ENCODE peak calls at places on chromosome 1, in four cellular contexts. R is H7, P is neuronal stem cell, I is GM03348. B is an unnamed sample.

GRCh38 chr1:226890331-226891108 is 20.1 kb downstream of the PSEN2 start:
- DNase-seq in P (no peak), R (no peak), I (no peak), B (no peak)

GRCh38 chr1:147241955-147242448 is 482 bp upstream of the CHD1L start:
- DNase-seq in I (no peak), R (no peak), P (no peak), B (no peak)

GRCh38 chr1:25875856-25876692 is 566 bp upstream of the PAQR7 start:
- DNase-seq in P (no peak), I (no peak), R (peak; percentile 92), B (peak; percentile 74)

GRCh38 chr1:40736085-40736531 is 44.6 kb downstream of the NFYC start:
- DNase-seq in P (no peak), I (peak; percentile 28), R (peak; percentile 37), B (peak; percentile 57)

GRCh38 chr1:15116966-15117365 is 36.6 kb upstream of the TMEM51 start:
- DNase-seq in R (no peak), P (no peak), I (no peak), B (no peak)

GRCh38 chr1:67459068-67459467 is 28.9 kb upstream of the SERBP1 start:
- DNase-seq in I (no peak), P (no peak), R (peak; percentile 76), B (peak; percentile 44)

GRCh38 chr1:118325545-118326225 is 140.7 kb upstream of the SPAG17 start:
- DNase-seq in P (no peak), I (peak; percentile 7), R (no peak), B (no peak)

GRCh38 chr1:36328088-36328480 is 4.6 kb upstream of the EVA1B start:
- DNase-seq in I (no peak), R (no peak), P (no peak), B (no peak)

GRCh38 chr1:61687901-61688300 is 37.0 kb downstream of the TM2D1 start:
- DNase-seq in P (no peak), R (no peak), I (no peak), B (no peak)

GRCh38 chr1:205510951-205511330 is 6.5 kb downstream of the CDK18 start:
- DNase-seq in I (no peak), R (no peak), P (no peak), B (no peak)

GRCh38 chr1:85347908-85348307 is 71.5 kb upstream of the BCL10 start:
- DNase-seq in I (no peak), P (no peak), R (no peak), B (no peak)

GRCh38 chr1:16979475-16980327 is 719 bp downstream of the MFAP2 start:
- DNase-seq in I (peak; percentile 72), R (peak; percentile 93), P (no peak), B (peak; percentile 48)

GRCh38 chr1:102262994-102263393 is 266.3 kb upstream of the OLFM3 start:
- DNase-seq in R (no peak), I (no peak), P (no peak), B (peak; percentile 1)

GRCh38 chr1:9900142-9901043 is 9.7 kb downstream of the CTNNBIP1 start:
- DNase-seq in I (no peak), R (no peak), P (no peak), B (no peak)

GRCh38 chr1:109634292-109634691 is 14.7 kb downstream of the AMPD2 start:
- DNase-seq in P (no peak), R (peak; percentile 18), I (no peak), B (no peak)

GRCh38 chr1:160494620-160495019 is 28.4 kb downstream of the SLAMF6 start:
- DNase-seq in P (no peak), R (no peak), I (no peak), B (peak; percentile 40)

GRCh38 chr1:190140644-190141043 is 337.0 kb downstream of the BRINP3 start:
- DNase-seq in P (no peak), R (no peak), I (no peak), B (no peak)

GRCh38 chr1:38265293-38266196 is 219.0 kb upstream of the POU3F1 start:
- DNase-seq in I (no peak), P (no peak), R (no peak), B (peak; percentile 82)

GRCh38 chr1:109632671-109633346 is 13.2 kb downstream of the AMPD2 start:
- DNase-seq in I (no peak), P (peak; percentile 54), R (peak; percentile 58), B (no peak)

GRCh38 chr1:166080277-166080964 is 86.4 kb downstream of the FAM78B start:
- DNase-seq in I (no peak), P (no peak), R (peak; percentile 13), B (no peak)

GRCh38 chr1:74380252-74380651 is 132.2 kb downstream of the LRRC53 start:
- DNase-seq in P (no peak), I (no peak), R (no peak), B (no peak)

GRCh38 chr1:38000529-38001453 is 4.5 kb downstream of the FHL3 start:
- DNase-seq in I (peak; percentile 82), P (no peak), R (peak; percentile 80), B (peak; percentile 94)

GRCh38 chr1:235597867-235598553 is 51.6 kb downstream of the GNG4 start:
- DNase-seq in R (peak; percentile 54), P (no peak), I (peak; percentile 72), B (peak; percentile 77)

GRCh38 chr1:224707849-224708725 is 92.0 kb downstream of the CNIH3 start:
- DNase-seq in I (peak; percentile 74), R (no peak), P (no peak), B (no peak)

GRCh38 chr1:6660415-6661049 is 35.9 kb downstream of the THAP3 start:
- DNase-seq in R (no peak), P (no peak), I (no peak), B (no peak)

GRCh38 chr1:29563571-29563970 is 327.2 kb downstream of the PTPRU start:
- DNase-seq in P (no peak), I (no peak), R (no peak), B (peak; percentile 45)

GRCh38 chr1:153432874-153433681 is 16.8 kb downstream of the S100A7A start:
- DNase-seq in R (no peak), P (no peak), I (no peak), B (no peak)

GRCh38 chr1:241532864-241533263 is 686 bp downstream of the KMO start:
- DNase-seq in R (no peak), I (no peak), P (no peak), B (no peak)

GRCh38 chr1:209805341-209805781 is 581 bp downstream of the IRF6 start:
- DNase-seq in I (no peak), R (peak; percentile 81), P (no peak), B (peak; percentile 76)

GRCh38 chr1:55571767-55572166 is 356.6 kb upstream of the USP24 start:
- DNase-seq in I (no peak), R (no peak), P (no peak), B (no peak)

GRCh38 chr1:157047064-157047410 is 1.5 kb upstream of the ARHGEF11 start:
- DNase-seq in R (peak; percentile 38), P (no peak), I (no peak), B (peak; percentile 53)

GRCh38 chr1:202113690-202114300 is 8.9 kb upstream of the GPR37L1 start:
- DNase-seq in R (peak; percentile 8), I (no peak), P (no peak), B (no peak)

GRCh38 chr1:2314297-2314802 is 77.0 kb downstream of the MORN1 start:
- DNase-seq in I (peak; percentile 92), P (peak; percentile 73), R (peak; percentile 98), B (peak; percentile 93)

GRCh38 chr1:96234299-96234698 is 487.3 kb upstream of the PTBP2 start:
- DNase-seq in I (no peak), P (no peak), R (no peak), B (peak; percentile 42)

GRCh38 chr1:205597691-205598314 is 34.0 kb downstream of the ELK4 start:
- DNase-seq in I (no peak), R (no peak), P (no peak), B (no peak)